ENCODE peak calls at places on chromosome 13, in seven cellular contexts. P is transverse colon, D is lung, C is fibroblast of lung, Y is psoas muscle, L is activated B cell treated with CpG ODN at 0.5 μM for 24 hours, S is esophagus squamous epithelium. U is an unnamed sample.

GRCh38 chr13:55815458-55816033 is 1325.2 kb upstream of the PRR20A start:
- DNase-seq in L (no peak), Y (no peak), D (no peak), P (no peak), C (no peak), S (no peak), U (no peak)

GRCh38 chr13:110881811-110882210 is 33.1 kb downstream of the ANKRD10 start:
- DNase-seq in D (no peak), Y (no peak), P (no peak), S (no peak), L (no peak), C (no peak), U (no peak)

GRCh38 chr13:113553541-113554332 is 30.8 kb upstream of the TFDP1 start:
- DNase-seq in L (no peak), S (no peak), Y (no peak), C (no peak), P (peak), D (peak), U (no peak)

GRCh38 chr13:45932611-45933182 is 81.1 kb upstream of the SIAH3 start:
- DNase-seq in P (no peak), C (no peak), Y (no peak), D (peak), L (no peak), S (no peak), U (no peak)

GRCh38 chr13:80341771-80342271 is 895 bp upstream of the SPRY2 start:
- DNase-seq in Y (peak), C (peak), L (no peak), S (no peak), P (peak), D (peak), U (no peak)

GRCh38 chr13:110293649-110294048 is 13.3 kb downstream of the COL4A1 start:
- DNase-seq in C (no peak), S (no peak), D (no peak), Y (no peak), P (no peak), L (no peak), U (no peak)

GRCh38 chr13:83716121-83716520 is 166.2 kb downstream of the SLITRK1 start:
- DNase-seq in L (no peak), C (no peak), P (no peak), S (no peak), D (no peak), Y (no peak), U (no peak)

GRCh38 chr13:113027095-113027494 is 58.1 kb downstream of the MCF2L start:
- DNase-seq in D (no peak), S (no peak), P (no peak), Y (no peak), L (no peak), C (no peak), U (no peak)

GRCh38 chr13:97015661-97016350 is 21.5 kb upstream of the OXGR1 start:
- DNase-seq in P (no peak), D (no peak), S (no peak), C (no peak), L (no peak), Y (no peak), U (no peak)

GRCh38 chr13:63107163-63107935 is 1691.7 kb upstream of the PCDH20 start:
- DNase-seq in Y (no peak), C (peak), S (no peak), L (no peak), D (no peak), P (no peak), U (no peak)

GRCh38 chr13:31452525-31452924 is 252.8 kb downstream of the B3GLCT start:
- DNase-seq in P (no peak), Y (no peak), L (no peak), D (no peak), S (no peak), C (no peak), U (no peak)

GRCh38 chr13:111393221-111393790 is 72.9 kb downstream of the TEX29 start:
- DNase-seq in S (no peak), L (no peak), D (no peak), P (no peak), Y (no peak), C (no peak), U (no peak)

GRCh38 chr13:110593430-110594130 is 21.8 kb upstream of the NAXD start:
- DNase-seq in L (no peak), P (no peak), C (peak), Y (no peak), S (no peak), D (no peak), U (no peak)

GRCh38 chr13:99926014-99926731 is 45.4 kb downstream of the ZIC5 start:
- DNase-seq in P (peak), L (no peak), S (no peak), D (no peak), Y (no peak), C (peak), U (no peak)

GRCh38 chr13:49213997-49214916 is 5.9 kb upstream of the MLNR start:
- DNase-seq in C (no peak), D (no peak), S (no peak), Y (no peak), P (no peak), L (no peak), U (no peak)

GRCh38 chr13:49217962-49218492 is 2.1 kb upstream of the MLNR start:
- DNase-seq in L (no peak), P (no peak), S (no peak), C (no peak), D (no peak), Y (no peak), U (no peak)

GRCh38 chr13:49216334-49216733 is 3.8 kb upstream of the MLNR start:
- DNase-seq in C (no peak), L (no peak), P (no peak), S (no peak), Y (no peak), D (no peak), U (no peak)

GRCh38 chr13:49213539-49213938 is 6.6 kb upstream of the MLNR start:
- DNase-seq in C (no peak), L (no peak), P (no peak), D (no peak), S (no peak), Y (no peak), U (no peak)

GRCh38 chr13:49214917-49215376 is 5.2 kb upstream of the MLNR start:
- DNase-seq in D (peak), Y (peak), C (no peak), S (no peak), P (peak), L (no peak), U (peak)
- TF ChIP-seq CTCF in D (no peak), Y (no peak), C (no peak), S (no peak), P (no peak), L (no peak), U (peak)

GRCh38 chr13:98439136-98439828 is 137.6 kb downstream of the STK24 start:
- DNase-seq in L (no peak), Y (no peak), S (no peak), C (no peak), D (no peak), P (no peak), U (no peak)

GRCh38 chr13:98441056-98441676 is 135.7 kb downstream of the STK24 start:
- DNase-seq in D (no peak), L (no peak), C (no peak), S (no peak), Y (no peak), P (no peak), U (no peak)

GRCh38 chr13:98438246-98439135 is 138.4 kb downstream of the STK24 start:
- DNase-seq in P (no peak), S (no peak), Y (no peak), D (no peak), L (no peak), C (no peak), U (no peak)

GRCh38 chr13:98439896-98440295 is 137.0 kb downstream of the STK24 start:
- DNase-seq in D (no peak), S (no peak), P (no peak), L (no peak), Y (no peak), C (no peak), U (no peak)

DNA sequence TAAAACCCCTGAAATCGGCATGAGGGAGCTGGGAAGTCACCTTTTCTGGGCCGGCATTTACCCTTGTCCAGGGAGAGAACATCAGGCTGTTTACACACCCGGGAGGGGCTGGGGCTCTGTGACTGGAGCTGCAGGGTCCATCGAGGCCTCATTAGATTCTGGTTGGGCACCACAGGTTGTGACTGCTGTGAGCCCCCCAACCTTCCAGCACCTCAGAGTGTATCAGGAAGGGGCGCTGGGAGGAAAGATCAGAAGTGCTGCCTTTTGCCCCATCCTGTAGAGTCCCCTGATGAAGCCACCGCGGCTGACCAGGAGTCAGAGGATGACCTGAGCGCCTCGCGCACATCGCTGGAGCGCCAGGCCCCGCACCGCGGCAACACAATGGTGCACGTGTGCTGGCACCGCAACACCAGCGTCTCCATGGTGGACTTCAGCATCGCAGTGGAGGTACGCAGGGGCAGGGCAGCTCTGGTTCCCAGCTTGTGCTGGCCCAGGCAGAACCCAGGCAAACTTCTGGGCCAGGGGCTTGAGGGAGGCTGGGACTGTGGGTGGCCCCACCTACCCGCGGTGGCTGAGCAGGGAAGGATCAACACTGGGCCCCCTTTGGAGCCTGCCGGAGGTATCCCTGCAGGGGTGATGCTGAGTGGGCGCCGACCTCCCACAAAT is 136.4 kb downstream of the STK24 start:
- DNase-seq in D (no peak), L (no peak), Y (no peak), C (no peak), P (no peak), S (no peak), U (no peak)
- TF ChIP-seq CTCF in D (no peak), L (no peak), Y (no peak), C (no peak), P (no peak), S (no peak), U (no peak)

GRCh38 chr13:19151581-19152263 is 29.9 kb downstream of the TUBA3C start:
- DNase-seq in C (no peak), L (no peak), D (no peak), S (no peak), P (no peak), Y (no peak), U (no peak)
- TF ChIP-seq CTCF in C (no peak), L (no peak), D (no peak), S (no peak), P (no peak), Y (no peak), U (no peak)

DNA sequence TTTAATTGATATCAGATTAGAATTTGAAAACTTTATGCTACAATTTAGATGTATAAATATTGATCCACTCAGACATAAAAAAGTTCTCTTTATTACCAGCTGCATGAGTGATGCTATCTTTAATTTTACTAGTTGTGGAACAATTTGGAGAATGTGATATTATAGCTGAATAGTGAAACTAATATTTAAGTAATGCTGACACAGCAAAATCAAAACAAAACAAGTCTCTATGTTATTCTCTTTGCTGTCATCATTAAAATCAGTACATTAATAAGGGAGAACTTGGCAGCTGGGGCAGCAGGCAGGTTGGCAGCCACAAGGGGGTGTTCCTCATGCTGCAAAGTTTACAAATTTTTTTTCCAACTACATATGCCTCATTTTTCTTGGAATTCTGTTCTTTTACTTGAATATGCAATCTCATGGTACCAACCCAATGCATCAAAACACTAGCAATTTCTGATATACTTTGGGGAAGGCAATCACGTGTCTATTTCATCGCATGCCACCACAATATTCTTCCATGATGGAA is 585.3 kb downstream of the FGF9 start:
- DNase-seq in D (no peak), Y (no peak), P (no peak), S (no peak), L (no peak), C (no peak), U (no peak)
- TF ChIP-seq CTCF in D (no peak), Y (no peak), P (no peak), S (no peak), L (no peak), C (peak), U (no peak)

GRCh38 chr13:74838096-74838495 is 643.9 kb downstream of the TBC1D4 start:
- DNase-seq in S (no peak), Y (no peak), P (no peak), C (no peak), D (no peak), L (no peak), U (no peak)
- TF ChIP-seq CTCF in S (no peak), Y (no peak), P (no peak), C (no peak), D (no peak), L (no peak), U (no peak)

GRCh38 chr13:72804301-72804700 is 22.4 kb downstream of the PIBF1 start:
- DNase-seq in Y (no peak), S (no peak), C (no peak), L (no peak), P (no peak), D (no peak), U (no peak)

GRCh38 chr13:72805663-72806341 is 23.9 kb downstream of the PIBF1 start:
- DNase-seq in P (no peak), D (no peak), S (no peak), L (no peak), C (peak), Y (no peak), U (no peak)

GRCh38 chr13:72808917-72809500 is 27.1 kb downstream of the PIBF1 start:
- DNase-seq in S (no peak), C (peak), P (no peak), D (no peak), L (no peak), Y (no peak), U (no peak)
- TF ChIP-seq CTCF in S (peak), C (peak), P (peak), D (no peak), L (peak), Y (peak), U (peak)

GRCh38 chr13:101258071-101258470 is 158.2 kb downstream of the NALCN start:
- DNase-seq in Y (no peak), P (no peak), L (no peak), C (peak), D (no peak), S (no peak), U (no peak)
- TF ChIP-seq CTCF in Y (no peak), P (no peak), L (no peak), C (no peak), D (no peak), S (no peak), U (no peak)

GRCh38 chr13:58999851-59000250 is 1163.9 kb downstream of the DIAPH3 start:
- DNase-seq in L (no peak), Y (no peak), D (no peak), P (no peak), C (no peak), S (no peak), U (no peak)

GRCh38 chr13:58992478-58993042 is 1171.2 kb downstream of the DIAPH3 start:
- DNase-seq in P (no peak), D (no peak), L (no peak), Y (no peak), C (no peak), S (no peak), U (no peak)

GRCh38 chr13:58994077-58994476 is 1169.7 kb downstream of the DIAPH3 start:
- DNase-seq in P (no peak), D (no peak), Y (no peak), C (no peak), L (no peak), S (no peak), U (no peak)

GRCh38 chr13:58991826-58992477 is 1171.8 kb downstream of the DIAPH3 start:
- DNase-seq in C (no peak), L (no peak), S (no peak), Y (no peak), P (no peak), D (no peak), U (no peak)

GRCh38 chr13:58994778-58995177 is 1169.0 kb downstream of the DIAPH3 start:
- DNase-seq in D (no peak), S (no peak), P (no peak), C (peak), L (no peak), Y (no peak), U (no peak)
- TF ChIP-seq CTCF in D (no peak), S (no peak), P (no peak), C (no peak), L (no peak), Y (no peak), U (no peak)

U was measured in CD14-positive monocyte.